ENCODE peak calls at places on chromosomes 12 and 14, in eight cellular contexts. B, G, J, M, D, C, N and K are unnamed samples.

GRCh38 chr12:132510746-132511477 is 21.0 kb downstream of the FBRSL1 start:
- DNase-seq in D (no peak), N (no peak), J (no peak), C (no peak), G (no peak), B (no peak), M (no peak), K (no peak)

GRCh38 chr14:103445783-103446182 is 60.6 kb downstream of the MARK3 start:
- DNase-seq in D (no peak), J (no peak), G (no peak), M (no peak), C (no peak), B (no peak), N (no peak), K (no peak)

GRCh38 chr12:82529096-82529495 is 157.6 kb upstream of the TMTC2 start:
- DNase-seq in M (no peak), C (no peak), G (no peak), D (no peak), B (no peak), N (no peak), J (no peak), K (no peak)

GRCh38 chr14:99232406-99233214 is 39.4 kb downstream of the BCL11B start:
- DNase-seq in D (no peak), J (no peak), M (no peak), G (no peak), N (no peak), B (no peak), C (no peak), K (no peak)

GRCh38 chr14:58245562-58245961 is 919 bp downstream of the PSMA3 start:
- DNase-seq in C (no peak), G (no peak), M (no peak), B (no peak), N (no peak), J (no peak), D (no peak), K (no peak)

GRCh38 chr12:2824541-2824940 is 10.3 kb downstream of the NRIP2 start:
- DNase-seq in M (no peak), N (no peak), D (no peak), C (no peak), G (no peak), J (no peak), B (no peak), K (no peak)

GRCh38 chr12:91695964-91696363 is 449.7 kb downstream of the BTG1 start:
- DNase-seq in G (no peak), M (no peak), J (no peak), C (no peak), B (no peak), N (no peak), D (no peak), K (no peak)

GRCh38 chr14:77598366-77599050 is 17.9 kb downstream of the SPTLC2 start:
- DNase-seq in J (no peak), G (no peak), C (no peak), M (no peak), D (no peak), B (no peak), N (no peak), K (no peak)

GRCh38 chr12:3206536-3207072 is 129.4 kb downstream of the TSPAN9 start:
- DNase-seq in J (no peak), D (no peak), C (no peak), B (no peak), G (no peak), M (no peak), N (no peak), K (no peak)

GRCh38 chr12:6772331-6772695 is at the start of gene LAG3:
- DNase-seq in J (no peak), G (no peak), B (no peak), N (no peak), C (no peak), M (peak), D (no peak), K (no peak)

GRCh38 chr14:47392351-47392750 is 283.1 kb downstream of the MDGA2 start:
- DNase-seq in N (no peak), M (no peak), D (no peak), G (no peak), C (no peak), B (no peak), J (no peak), K (no peak)

GRCh38 chr12:94326727-94327126 is 132.9 kb downstream of the CEP83 start:
- DNase-seq in M (no peak), D (no peak), N (no peak), G (no peak), B (no peak), C (no peak), J (no peak), K (no peak)

GRCh38 chr12:102549691-102550090 is 69.3 kb upstream of the IGF1 start:
- DNase-seq in M (no peak), N (no peak), C (no peak), J (no peak), B (no peak), G (no peak), D (no peak), K (no peak)

GRCh38 chr14:81018245-81018644 is 62.8 kb downstream of the TSHR start:
- DNase-seq in D (no peak), B (no peak), G (no peak), C (no peak), N (no peak), J (no peak), M (no peak), K (no peak)

GRCh38 chr12:15405601-15406000 is 83.3 kb downstream of the PTPRO start:
- DNase-seq in J (no peak), D (no peak), G (no peak), B (no peak), M (no peak), C (no peak), N (no peak), K (no peak)

GRCh38 chr12:124454352-124454725 is 113.1 kb downstream of the NCOR2 start:
- DNase-seq in M (no peak), G (no peak), D (no peak), J (no peak), C (no peak), B (no peak), N (no peak), K (no peak)
- H3K27ac ChIP-seq in M (peak), G (peak), D (peak), J (peak), C (no peak), B (no peak), N (peak), K (peak)

DNA sequence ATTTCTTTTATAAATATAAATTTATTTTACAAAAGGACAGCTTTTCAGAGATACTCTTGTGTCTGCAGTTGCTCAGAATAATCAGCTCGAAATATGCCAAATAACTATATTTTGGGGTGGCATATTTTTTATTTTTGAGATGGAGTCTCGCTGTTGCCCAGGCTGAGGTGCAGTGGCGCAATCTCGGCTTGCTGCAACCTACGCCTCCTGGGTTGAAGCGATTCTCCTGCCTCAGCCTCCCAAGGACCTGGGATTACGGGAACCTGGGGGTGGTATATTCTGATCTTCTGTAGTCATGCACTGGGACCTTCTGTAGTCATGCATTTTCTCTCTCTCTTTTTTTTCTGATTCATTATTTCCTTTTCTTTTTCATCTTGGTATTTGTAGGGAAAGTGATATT is 135.0 kb upstream of the AMIGO2 start:
- DNase-seq in B (no peak), M (no peak), D (no peak), G (no peak), J (no peak), N (no peak), C (no peak), K (no peak)
- H3K27ac ChIP-seq in B (no peak), M (peak), D (no peak), G (no peak), J (no peak), N (peak), C (no peak), K (no peak)

GRCh38 chr12:84694111-84694510 is 218.5 kb downstream of the SLC6A15 start:
- DNase-seq in G (no peak), N (no peak), C (peak), J (no peak), B (no peak), D (no peak), M (no peak), K (no peak)

GRCh38 chr12:84689638-84690037 is 223.0 kb downstream of the SLC6A15 start:
- DNase-seq in B (no peak), N (no peak), G (no peak), D (no peak), J (no peak), M (no peak), C (peak), K (no peak)
- H3K27ac ChIP-seq in B (no peak), N (no peak), G (no peak), D (no peak), J (no peak), M (no peak), C (no peak), K (no peak)

GRCh38 chr12:105477873-105478272 is 147.4 kb downstream of the C12orf75 start:
- DNase-seq in J (no peak), M (no peak), B (no peak), N (no peak), C (no peak), G (no peak), D (no peak), K (no peak)

GRCh38 chr12:105481906-105482305 is 151.4 kb downstream of the C12orf75 start:
- DNase-seq in J (no peak), D (no peak), M (no peak), N (no peak), C (no peak), G (no peak), B (no peak), K (no peak)

GRCh38 chr12:105482976-105483375 is 152.5 kb downstream of the C12orf75 start:
- DNase-seq in J (no peak), G (no peak), D (no peak), B (no peak), N (no peak), C (no peak), M (no peak), K (no peak)

GRCh38 chr12:105479710-105480109 is 149.2 kb downstream of the C12orf75 start:
- DNase-seq in M (no peak), B (no peak), C (no peak), J (no peak), N (no peak), G (no peak), D (no peak), K (no peak)

GRCh38 chr12:105480162-105480561 is 149.7 kb downstream of the C12orf75 start:
- DNase-seq in N (no peak), M (no peak), C (no peak), D (no peak), G (no peak), J (no peak), B (peak), K (no peak)
- H3K27ac ChIP-seq in N (no peak), M (no peak), C (no peak), D (no peak), G (no peak), J (no peak), B (no peak), K (no peak)

GRCh38 chr12:70248916-70249315 is 5.7 kb downstream of the CNOT2 start:
- DNase-seq in D (no peak), J (no peak), M (no peak), B (no peak), N (no peak), G (no peak), C (no peak), K (no peak)
- H3K27ac ChIP-seq in D (no peak), J (no peak), M (no peak), B (no peak), N (no peak), G (no peak), C (no peak), K (peak)

GRCh38 chr12:106343213-106343509 is 14.4 kb upstream of the POLR3B start:
- DNase-seq in G (no peak), J (no peak), C (no peak), M (no peak), N (no peak), B (no peak), D (no peak), K (no peak)

GRCh38 chr12:106342397-106343212 is 14.9 kb upstream of the POLR3B start:
- DNase-seq in M (peak), G (peak), C (no peak), D (peak), J (peak), N (no peak), B (no peak), K (peak)

GRCh38 chr12:106341086-106341879 is 16.3 kb upstream of the POLR3B start:
- DNase-seq in M (no peak), B (no peak), N (no peak), C (peak), G (no peak), J (no peak), D (no peak), K (no peak)

GRCh38 chr12:106348411-106348810 is 9.1 kb upstream of the POLR3B start:
- DNase-seq in J (no peak), M (no peak), D (no peak), B (no peak), N (no peak), G (no peak), C (no peak), K (no peak)

DNA sequence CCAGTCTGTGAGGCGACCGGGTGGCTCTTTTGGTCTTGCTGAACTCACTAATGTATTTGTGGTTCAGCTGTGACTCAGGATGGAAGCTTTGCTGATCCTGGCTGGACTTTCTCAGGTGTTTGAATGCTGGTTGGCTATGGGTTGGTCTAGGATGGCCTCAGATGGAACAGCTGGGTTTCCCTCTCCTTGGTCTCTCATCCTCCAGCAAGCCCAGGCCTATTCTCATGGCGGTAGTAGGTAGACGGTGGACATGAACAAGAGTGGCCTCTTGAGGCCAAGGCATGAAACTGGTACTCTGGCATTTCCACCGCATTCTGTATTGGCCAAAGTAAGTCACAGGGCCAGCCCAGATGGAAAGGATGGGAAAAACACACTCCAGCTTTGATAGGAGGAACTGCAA is 11.8 kb upstream of the POLR3B start:
- DNase-seq in N (no peak), J (no peak), M (no peak), C (peak), B (peak), G (peak), D (no peak), K (no peak)
- H3K27ac ChIP-seq in N (no peak), J (no peak), M (no peak), C (no peak), B (no peak), G (no peak), D (no peak), K (no peak)

GRCh38 chr12:64678248-64678647 is 68.0 kb downstream of the RASSF3 start:
- DNase-seq in C (no peak), D (no peak), M (no peak), G (no peak), N (no peak), J (no peak), B (no peak), K (no peak)

GRCh38 chr12:64680235-64680634 is 69.9 kb downstream of the RASSF3 start:
- DNase-seq in D (no peak), B (no peak), C (no peak), N (no peak), J (no peak), G (no peak), M (no peak), K (no peak)

GRCh38 chr12:64679487-64679983 is 69.2 kb downstream of the RASSF3 start:
- DNase-seq in D (peak), G (peak), B (no peak), M (no peak), J (peak), C (no peak), N (peak), K (peak)

GRCh38 chr12:64681200-64682052 is 71.1 kb downstream of the RASSF3 start:
- DNase-seq in G (no peak), J (no peak), N (no peak), M (no peak), C (no peak), B (no peak), D (no peak), K (no peak)

DNA sequence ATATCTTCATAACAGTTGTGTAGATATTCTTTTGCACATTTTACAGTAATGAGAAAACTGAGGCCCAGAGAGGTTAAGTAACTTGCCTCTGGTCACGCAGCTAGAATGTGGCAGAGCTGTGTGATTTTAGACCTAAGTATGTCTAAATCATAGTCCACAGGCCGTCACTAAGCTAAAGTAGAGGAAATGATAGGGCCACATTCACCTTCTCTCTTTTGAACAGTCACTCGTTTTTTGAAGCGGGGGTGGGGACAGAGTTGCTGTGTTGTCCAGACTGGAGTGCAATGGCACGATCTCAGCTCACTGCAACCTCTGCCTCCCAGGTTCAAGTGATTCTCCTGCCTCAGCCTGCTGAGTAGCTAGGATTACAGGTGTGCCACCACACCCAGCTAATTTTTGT is 68.5 kb downstream of the RASSF3 start:
- DNase-seq in M (no peak), N (no peak), D (no peak), G (no peak), B (no peak), C (no peak), J (no peak), K (no peak)
- H3K27ac ChIP-seq in M (no peak), N (peak), D (peak), G (peak), B (no peak), C (no peak), J (peak), K (peak)